ENCODE peak calls at places on chromosomes 6 and 20, in four cellular contexts. E is stimulated activated CD4-positive, alpha-beta T cell treated with anti-CD3 and anti-CD28 coated beads, Interleukin-1b, Interleukin-23, amount 100 ng/mL, for 24 hours; G is IMR-90; D is T-helper 2 cell. U is an unnamed sample.

GRCh38 chr6:47147836-47148344 is 105.8 kb upstream of the ADGRF1 start:
- DNase-seq in E (no peak), G (no peak), D (no peak), U (no peak)

GRCh38 chr6:166258854-166259276 is 49.3 kb downstream of the PRR18 start:
- DNase-seq in E (no peak), G (no peak), D (peak), U (no peak)

GRCh38 chr20:38190166-38190565 is 25.1 kb upstream of the TGM2 start:
- DNase-seq in E (no peak), G (no peak), D (no peak), U (no peak)

GRCh38 chr6:14968056-14968643 is 277.7 kb upstream of the JARID2 start:
- DNase-seq in E (no peak), G (no peak), D (no peak), U (no peak)

GRCh38 chr20:25281541-25281991 is 33.7 kb downstream of the PYGB start:
- DNase-seq in E (no peak), G (no peak), D (no peak), U (peak)

GRCh38 chr6:14077193-14077853 is 40.2 kb upstream of the CD83 start:
- DNase-seq in E (no peak), G (no peak), D (no peak), U (no peak)

GRCh38 chr6:149365197-149365596 is 34.9 kb upstream of the SUMO4 start:
- DNase-seq in E (no peak), G (no peak), D (no peak), U (no peak)

GRCh38 chr20:33233129-33233774 is 2.5 kb upstream of the BPIFA1 start:
- DNase-seq in E (no peak), G (no peak), D (no peak), U (no peak)

GRCh38 chr6:144653885-144654505 is 368.9 kb downstream of the UTRN start:
- DNase-seq in E (no peak), G (no peak), D (no peak), U (no peak)

GRCh38 chr6:115986026-115986425 is 74.7 kb downstream of the FRK start:
- DNase-seq in E (no peak), G (no peak), D (no peak), U (no peak)

GRCh38 chr20:59824711-59825562 is 108.5 kb downstream of the SYCP2 start:
- DNase-seq in E (no peak), G (no peak), D (no peak), U (no peak)

GRCh38 chr6:69865126-69865525 is 1.2 kb upstream of the COL19A1 start:
- DNase-seq in E (no peak), G (peak), D (no peak), U (no peak)

GRCh38 chr6:159044899-159045727 is at the start of gene TAGAP:
- DNase-seq in E (peak), G (peak), D (peak), U (no peak)

GRCh38 chr6:6678811-6679210 is 90.3 kb downstream of the LY86 start:
- DNase-seq in E (no peak), G (no peak), D (no peak), U (no peak)

GRCh38 chr6:3259491-3259958 is 778 bp downstream of the PSMG4 start:
- DNase-seq in E (no peak), G (peak), D (no peak), U (no peak)

GRCh38 chr6:106856227-106856874 is 118.2 kb downstream of the CD24 start:
- DNase-seq in E (no peak), G (no peak), D (no peak), U (no peak)

GRCh38 chr6:136550330-136551071 is at the start of gene MAP7:
- DNase-seq in E (peak), G (peak), D (peak), U (peak)

GRCh38 chr20:50870572-50871161 is 60.6 kb downstream of the ADNP start:
- DNase-seq in E (no peak), G (peak), D (no peak), U (peak)

GRCh38 chr6:108746411-108746810 is 101.8 kb upstream of the ARMC2 start:
- DNase-seq in E (no peak), G (no peak), D (no peak), U (no peak)

GRCh38 chr20:63855363-63856110 is 5.8 kb upstream of the ABHD16B start:
- DNase-seq in E (no peak), G (no peak), D (no peak), U (no peak)

GRCh38 chr20:39849664-39850063 is 839.4 kb downstream of the MAFB start:
- DNase-seq in E (no peak), G (peak), D (no peak), U (peak)